ENCODE peak calls at places on chromosomes 3 and 15, in nine cellular contexts. V is cardiac muscle cell; C is upper lobe of right lung; R is fibroblast of lung; U is trophoblast cell; K is PC-3; W is IMR-90; N is CD8-positive, alpha-beta T cell; X is uterus. L is an unnamed sample.

GRCh38 chr3:13108861-13109260 is 35.6 kb upstream of the IQSEC1 start:
- DNase-seq in V (no peak), C (peak; percentile 45), R (no peak), U (no peak), K (no peak), W (no peak), N (no peak), X (no peak), L (no peak)

GRCh38 chr15:56244237-56244810 is 645 bp upstream of the RFX7 start:
- DNase-seq in V (peak; percentile 73), C (peak; percentile 68), R (peak; percentile 87), U (no peak), K (peak; percentile 19), W (peak; percentile 67), N (no peak), X (peak; percentile 45), L (peak; percentile 85)

GRCh38 chr3:71406945-71407629 is 176.4 kb downstream of the FOXP1 start:
- DNase-seq in V (no peak), C (no peak), R (no peak), U (no peak), K (no peak), W (no peak), N (no peak), X (no peak), L (no peak)

GRCh38 chr15:92924216-92924615 is 24.1 kb downstream of the CHD2 start:
- DNase-seq in V (no peak), C (no peak), R (no peak), U (no peak), K (no peak), W (no peak), N (no peak), X (no peak), L (no peak)

GRCh38 chr15:95259513-95259912 is 1028.2 kb downstream of the MCTP2 start:
- DNase-seq in V (peak; percentile 73), C (no peak), R (peak; percentile 72), U (peak; percentile 48), K (peak; percentile 82), W (peak; percentile 83), N (peak; percentile 33), X (peak; percentile 72), L (peak; percentile 58)

GRCh38 chr3:58144478-58145142 is 66.2 kb downstream of the DNASE1L3 start:
- DNase-seq in V (no peak), C (no peak), R (no peak), U (no peak), K (no peak), W (no peak), N (no peak), X (no peak), L (no peak)

GRCh38 chr3:24963762-24964625 is 464.1 kb upstream of the RARB start:
- DNase-seq in V (peak; percentile 58), C (no peak), R (peak; percentile 29), U (no peak), K (peak; percentile 48), W (peak; percentile 17), N (no peak), X (no peak), L (peak; percentile 9)

GRCh38 chr15:40854161-40854560 is 10.3 kb downstream of the SPINT1 start:
- DNase-seq in V (no peak), C (no peak), R (no peak), U (no peak), K (no peak), W (no peak), N (no peak), X (no peak), L (no peak)

GRCh38 chr15:82952156-82953081 is at the start of gene HOMER2:
- DNase-seq in V (peak; percentile 71), C (peak; percentile 79), R (peak; percentile 31), U (no peak), K (peak; percentile 26), W (no peak), N (no peak), X (no peak), L (peak; percentile 29)

GRCh38 chr15:92421980-92422379 is 28.3 kb downstream of the ST8SIA2 start:
- DNase-seq in V (no peak), C (no peak), R (peak; percentile 69), U (no peak), K (peak; percentile 7), W (peak; percentile 14), N (no peak), X (no peak), L (no peak)

GRCh38 chr15:69060744-69061143 is 46.2 kb downstream of the NOX5 start:
- DNase-seq in V (no peak), C (no peak), R (no peak), U (no peak), K (peak; percentile 45), W (no peak), N (no peak), X (no peak), L (no peak)

GRCh38 chr3:64440498-64440897 is 215.2 kb upstream of the PRICKLE2 start:
- DNase-seq in V (peak; percentile 15), C (no peak), R (peak; percentile 94), U (no peak), K (peak; percentile 53), W (peak; percentile 91), N (no peak), X (no peak), L (peak; percentile 87)

GRCh38 chr15:52324109-52324508 is 28.5 kb upstream of the MYO5C start:
- DNase-seq in V (no peak), C (no peak), R (no peak), U (no peak), K (no peak), W (no peak), N (no peak), X (no peak), L (no peak)

GRCh38 chr15:96416934-96417759 is 86.6 kb downstream of the NR2F2 start:
- DNase-seq in V (peak; percentile 55), C (no peak), R (peak; percentile 9), U (no peak), K (no peak), W (peak; percentile 4), N (no peak), X (peak; percentile 26), L (no peak)

GRCh38 chr15:65368300-65368617 is 9.5 kb downstream of the IGDCC3 start:
- DNase-seq in V (peak; percentile 64), C (peak; percentile 43), R (no peak), U (no peak), K (no peak), W (no peak), N (no peak), X (no peak), L (no peak)

GRCh38 chr3:129795596-129795995 is 97.9 kb downstream of the TMCC1 start:
- DNase-seq in V (no peak), C (no peak), R (peak; percentile 82), U (peak; percentile 93), K (peak; percentile 83), W (peak; percentile 36), N (no peak), X (no peak), L (peak; percentile 88)

GRCh38 chr3:38404286-38404685 is 49.4 kb upstream of the ACVR2B start:
- DNase-seq in V (no peak), C (no peak), R (peak; percentile 45), U (peak; percentile 65), K (peak; percentile 57), W (peak; percentile 53), N (no peak), X (peak; percentile 16), L (peak; percentile 21)

GRCh38 chr3:172129534-172129867 is 90.1 kb downstream of the FNDC3B start:
- DNase-seq in V (no peak), C (no peak), R (no peak), U (no peak), K (no peak), W (no peak), N (no peak), X (no peak), L (no peak)

GRCh38 chr3:172127141-172127540 is 87.8 kb downstream of the FNDC3B start:
- DNase-seq in V (no peak), C (no peak), R (no peak), U (no peak), K (no peak), W (no peak), N (no peak), X (no peak), L (no peak)

GRCh38 chr3:172126741-172127140 is 87.4 kb downstream of the FNDC3B start:
- DNase-seq in V (no peak), C (no peak), R (no peak), U (peak; percentile 74), K (peak; percentile 25), W (no peak), N (no peak), X (no peak), L (no peak)

GRCh38 chr3:172128852-172129251 is 89.5 kb downstream of the FNDC3B start:
- DNase-seq in V (no peak), C (no peak), R (no peak), U (peak; percentile 21), K (no peak), W (no peak), N (no peak), X (no peak), L (no peak)

GRCh38 chr3:172127929-172128580 is 88.7 kb downstream of the FNDC3B start:
- DNase-seq in V (no peak), C (no peak), R (no peak), U (no peak), K (no peak), W (no peak), N (no peak), X (no peak), L (no peak)
- H3K4me1 ChIP-seq in V (peaks cover 11% of the 10 kb centered on the region), C (peaks cover 56% of the 10 kb centered on the region), R (peaks cover 33% of the 10 kb centered on the region), U (peaks cover 5% of the 10 kb centered on the region), K (peaks cover 66% of the 10 kb centered on the region), W (peaks cover 33% of the 10 kb centered on the region), N (peaks cover 16% of the 10 kb centered on the region), X (peaks cover 29% of the 10 kb centered on the region), L (peaks cover 18% of the 10 kb centered on the region)

GRCh38 chr3:41112466-41112865 is 86.8 kb upstream of the CTNNB1 start:
- DNase-seq in V (no peak), C (no peak), R (no peak), U (no peak), K (no peak), W (no peak), N (no peak), X (no peak), L (no peak)
- H3K4me3 ChIP-seq in V (no peak overlapping the region), C (no peak overlapping the region), R (no peak overlapping the region), U (no peak overlapping the region), K (no peak overlapping the region), W (no peak overlapping the region), N (no peak overlapping the region), X (no peak overlapping the region), L (no peak overlapping the region)

GRCh38 chr3:136036306-136036705 is 70.8 kb downstream of the PPP2R3A start:
- DNase-seq in V (no peak), C (no peak), R (no peak), U (no peak), K (no peak), W (no peak), N (no peak), X (no peak), L (no peak)

GRCh38 chr3:136042608-136043221 is 77.2 kb downstream of the PPP2R3A start:
- DNase-seq in V (peak; percentile 79), C (no peak), R (peak; percentile 47), U (no peak), K (peak; percentile 80), W (peak; percentile 70), N (no peak), X (no peak), L (peak; percentile 41)

GRCh38 chr3:136038668-136039067 is 73.1 kb downstream of the PPP2R3A start:
- DNase-seq in V (no peak), C (no peak), R (no peak), U (no peak), K (no peak), W (no peak), N (no peak), X (no peak), L (no peak)
- H3K4me1 ChIP-seq in V (peaks cover 14% of the 10 kb centered on the region), C (no peaks in the 10 kb centered on the region), R (no peaks in the 10 kb centered on the region), U (peaks cover 4% of the 10 kb centered on the region), K (no peaks in the 10 kb centered on the region), W (no peaks in the 10 kb centered on the region), N (no peaks in the 10 kb centered on the region), X (no peaks in the 10 kb centered on the region), L (no peaks in the 10 kb centered on the region)

GRCh38 chr3:141387446-141388030 is 19.2 kb downstream of the ZBTB38 start:
- DNase-seq in V (no peak), C (no peak), R (no peak), U (no peak), K (no peak), W (no peak), N (no peak), X (no peak), L (no peak)
- H3K4me3 ChIP-seq in V (no peak overlapping the region), C (peak overlapping the region; percentile 39), R (peak overlapping the region; percentile 57), U (no peak overlapping the region), K (no peak overlapping the region), W (peak overlapping the region; percentile 41), N (no peak overlapping the region), X (no peak overlapping the region), L (no peak overlapping the region)

L was measured in mammary epithelial cell.